ENCODE peak calls at places on chromosome 14, in five cellular contexts. M is NCI-H1092; L is caudate nucleus; P is stimulated activated CD4-positive, alpha-beta T cell treated with anti-CD3 and anti-CD28 coated beads, Interleukin-12 subunit alpha, Interleukin-12 subunit beta, amount 100 ng/mL, for 4 hours; A is cardiac fibroblast. N is an unnamed sample.
A peak's percentile ranks its signal among the peaks of the same experiment; 100 is the strongest.

GRCh38 chr14:77322951-77323350 is 2.1 kb downstream of the GSTZ1 start:
- DNase-seq in M (no peak), L (no peak), P (no peak), A (no peak), N (no peak)

GRCh38 chr14:51369814-51370213 is 129.8 kb downstream of the TMX1 start:
- DNase-seq in M (no peak), L (no peak), P (peak; percentile 8), A (no peak), N (no peak)

GRCh38 chr14:21852061-21852664 is 178.5 kb upstream of the OR4E1 start:
- DNase-seq in M (no peak), L (no peak), P (peak; percentile 63), A (peak; percentile 18), N (peak; percentile 44)

GRCh38 chr14:80291099-80291498 is 79.8 kb upstream of the DIO2 start:
- DNase-seq in M (no peak), L (no peak), P (no peak), A (peak; percentile 21), N (no peak)

GRCh38 chr14:24272442-24272841 is 1.0 kb upstream of the RABGGTA start:
- DNase-seq in M (no peak), L (no peak), P (no peak), A (no peak), N (no peak)

GRCh38 chr14:76759589-76759988 is 1.7 kb upstream of the VASH1 start:
- DNase-seq in M (no peak), L (no peak), P (no peak), A (no peak), N (no peak)

GRCh38 chr14:62667515-62667914 is 377.7 kb downstream of the KCNH5 start:
- DNase-seq in M (no peak), L (no peak), P (no peak), A (no peak), N (no peak)

GRCh38 chr14:77151918-77152588 is 10.5 kb upstream of the ZDHHC22 start:
- DNase-seq in M (no peak), L (no peak), P (no peak), A (peak; percentile 50), N (no peak)

GRCh38 chr14:44914849-44915248 is 46.9 kb downstream of the KLHL28 start:
- DNase-seq in M (no peak), L (no peak), P (no peak), A (peak; percentile 67), N (no peak)

GRCh38 chr14:105083926-105084685 is 18.9 kb upstream of the GPR132 start:
- DNase-seq in M (no peak), L (no peak), P (no peak), A (no peak), N (no peak)

GRCh38 chr14:93977790-93978581 is 1.6 kb upstream of the ASB2 start:
- DNase-seq in M (no peak), L (no peak), P (peak; percentile 63), A (no peak), N (no peak)

GRCh38 chr14:36996857-36997590 is 175.4 kb downstream of the SLC25A21 start:
- DNase-seq in M (no peak), L (no peak), P (no peak), A (no peak), N (no peak)

GRCh38 chr14:105500726-105501101 is 9.7 kb downstream of the TEDC1 start:
- DNase-seq in M (no peak), L (no peak), P (no peak), A (no peak), N (no peak)

GRCh38 chr14:98931911-98932310 is 340.1 kb downstream of the BCL11B start:
- DNase-seq in M (no peak), L (no peak), P (peak; percentile 38), A (no peak), N (no peak)

GRCh38 chr14:74501135-74501614 is 7.6 kb downstream of the ISCA2 start:
- DNase-seq in M (peak; percentile 21), L (no peak), P (no peak), A (peak; percentile 88), N (no peak)

GRCh38 chr14:99191663-99192621 is 80.1 kb downstream of the BCL11B start:
- DNase-seq in M (peak; percentile 53), L (no peak), P (peak; percentile 34), A (peak; percentile 73), N (no peak)

GRCh38 chr14:70027785-70028428 is 148.7 kb downstream of the SMOC1 start:
- DNase-seq in M (peak; percentile 68), L (peak; percentile 12), P (peak; percentile 65), A (peak; percentile 56), N (peak; percentile 63)

GRCh38 chr14:70239802-70240201 is 51.1 kb upstream of the SLC8A3 start:
- DNase-seq in M (no peak), L (no peak), P (no peak), A (no peak), N (peak; percentile 39)

GRCh38 chr14:96797943-96798349 is 764 bp downstream of the VRK1 start:
- DNase-seq in M (no peak), L (no peak), P (no peak), A (no peak), N (no peak)

GRCh38 chr14:66575014-66575413 is 67.1 kb downstream of the GPHN start:
- DNase-seq in M (no peak), L (no peak), P (no peak), A (no peak), N (no peak)

GRCh38 chr14:26163761-26164160 is 434.1 kb downstream of the NOVA1 start:
- DNase-seq in M (peak; percentile 40), L (no peak), P (no peak), A (peak; percentile 72), N (no peak)

GRCh38 chr14:75980856-75981255 is 939 bp downstream of the TGFB3 start:
- DNase-seq in M (no peak), L (no peak), P (no peak), A (peak; percentile 39), N (no peak)

GRCh38 chr14:103521438-103521961 is 1.1 kb downstream of the CKB start:
- DNase-seq in M (no peak), L (no peak), P (no peak), A (no peak), N (peak; percentile 44)

GRCh38 chr14:96895658-96896271 is 98.6 kb downstream of the VRK1 start:
- DNase-seq in M (no peak), L (no peak), P (no peak), A (no peak), N (no peak)

GRCh38 chr14:71932229-71932951 is at the start of gene RGS6:
- DNase-seq in M (no peak), L (peak; percentile 12), P (peak; percentile 15), A (peak; percentile 8), N (peak; percentile 16)

GRCh38 chr14:30608533-30609006 is 13.5 kb upstream of the SCFD1 start:
- DNase-seq in M (no peak), L (no peak), P (no peak), A (peak; percentile 10), N (no peak)

GRCh38 chr14:33782923-33783322 is 168.0 kb downstream of the EGLN3 start:
- DNase-seq in M (no peak), L (no peak), P (no peak), A (no peak), N (no peak)

GRCh38 chr14:52873694-52874093 is 77.2 kb downstream of the FERMT2 start:
- DNase-seq in M (no peak), L (no peak), P (no peak), A (peak; percentile 82), N (no peak)

GRCh38 chr14:81331229-81332026 is 68.7 kb downstream of the STON2 start:
- DNase-seq in M (no peak), L (peak; percentile 30), P (no peak), A (no peak), N (no peak)

GRCh38 chr14:47211263-47211662 is 464.1 kb downstream of the MDGA2 start:
- DNase-seq in M (no peak), L (no peak), P (no peak), A (no peak), N (no peak)

GRCh38 chr14:96627811-96628775 is 125.9 kb downstream of the PAPOLA start:
- DNase-seq in M (no peak), L (no peak), P (no peak), A (no peak), N (no peak)

GRCh38 chr14:68268719-68269118 is 449.1 kb downstream of the RAD51B start:
- DNase-seq in M (no peak), L (no peak), P (no peak), A (peak; percentile 44), N (no peak)